ENCODE peak calls at places on chromosome 11, in ten cellular contexts. J is activated T-helper 1 cell treated with Interleukin-2 at 50 U/mL for 16 hours; S is activated T-cell treated with anti-CD3 and anti-CD28 coated beads, Interleukin-2, amount 50 U/mL, for 4 hours; R is GM23248; G is PC-9; M is NCI-H2171 treated with DMSO at 0.1 percent for 48 hours; U is SW 1271; D is activated CD4-positive, alpha-beta memory T cell treated with anti-CD3 and anti-CD28 coated beads for 36 hours; K is retina; N is activated CD8-positive, alpha-beta memory T cell treated with anti-CD3 and anti-CD28 coated beads for 48 hours. F is an unnamed sample.

GRCh38 chr11:110119317-110119716 is 26.1 kb downstream of the ZC3H12C start:
- DNase-seq in R (no peak), K (no peak), U (no peak), N (no peak), M (no peak), G (no peak), D (no peak), S (no peak), J (no peak), F (no peak)

GRCh38 chr11:48047616-48048015 is 67.3 kb downstream of the PTPRJ start:
- DNase-seq in G (no peak), K (no peak), U (no peak), M (no peak), R (peak; percentile 70), N (no peak), S (no peak), J (no peak), D (no peak), F (no peak)

GRCh38 chr11:70378506-70379134 is 19.7 kb upstream of the CTTN start:
- DNase-seq in S (no peak), K (no peak), U (no peak), D (no peak), G (no peak), N (no peak), R (no peak), J (no peak), M (peak; percentile 1), F (no peak)

GRCh38 chr11:14789879-14790484 is 102.0 kb downstream of the CYP2R1 start:
- DNase-seq in M (peak; percentile 0), U (no peak), S (no peak), D (no peak), R (peak; percentile 40), G (no peak), N (no peak), K (no peak), J (no peak), F (no peak)

GRCh38 chr11:108824601-108825000 is 159.7 kb downstream of the DDX10 start:
- DNase-seq in N (no peak), S (no peak), M (no peak), J (no peak), R (no peak), G (no peak), K (no peak), D (no peak), U (no peak), F (no peak)

GRCh38 chr11:71256080-71256479 is 3.7 kb upstream of the SHANK2 start:
- DNase-seq in U (no peak), K (no peak), J (no peak), N (no peak), D (no peak), S (no peak), G (no peak), R (no peak), M (peak; percentile 57), F (no peak)

GRCh38 chr11:15236514-15236913 is 121.8 kb downstream of the INSC start:
- DNase-seq in D (no peak), S (no peak), K (peak; percentile 78), N (no peak), U (no peak), J (no peak), R (no peak), M (no peak), G (no peak), F (no peak)

GRCh38 chr11:65558002-65558784 is at the start of gene LTBP3:
- DNase-seq in M (peak; percentile 67), N (no peak), G (peak; percentile 92), D (peak; percentile 62), R (peak; percentile 90), K (peak; percentile 83), S (peak; percentile 33), U (no peak), J (no peak), F (peak; percentile 66)